ENCODE peak calls at places on chromosomes 13 and 19, in five cellular contexts. H is activated naive CD8-positive, alpha-beta T cell treated with anti-CD3 and anti-CD28 coated beads for 36 hours; Z is fibroblast of lung; K is WERI-Rb-1; I is NCI-H1105 treated with DMSO at 0.1 percent for 48 hours. O is an unnamed sample.

GRCh38 chr19:1172353-1173159 is 1.5 kb downstream of the SBNO2 start:
- DNase-seq in H (no peak), Z (peak; percentile 63), K (peak; percentile 42), I (no peak), O (no peak)

GRCh38 chr19:4970558-4971423 is 1.9 kb downstream of the KDM4B start:
- DNase-seq in I (peak; percentile 14), H (no peak), Z (no peak), K (peak; percentile 71), O (no peak)

GRCh38 chr13:99033814-99034213 is 56.0 kb upstream of the DOCK9 start:
- DNase-seq in H (no peak), Z (no peak), I (peak; percentile 30), K (no peak), O (no peak)

GRCh38 chr19:1856698-1857603 is 6.4 kb downstream of the KLF16 start:
- DNase-seq in Z (peak; percentile 74), K (peak; percentile 92), I (no peak), H (peak; percentile 62), O (peak; percentile 75)

GRCh38 chr19:16325671-16326400 is 1.2 kb downstream of the KLF2 start:
- DNase-seq in I (peak; percentile 77), K (peak; percentile 86), Z (peak; percentile 33), H (peak; percentile 40), O (peak; percentile 29)

GRCh38 chr13:30172593-30173300 is 134.6 kb downstream of the KATNAL1 start:
- DNase-seq in K (no peak), I (no peak), H (no peak), Z (no peak), O (no peak)

GRCh38 chr19:55147408-55148251 is 1.4 kb downstream of the TNNT1 start:
- DNase-seq in K (peak; percentile 62), I (no peak), Z (no peak), H (no peak), O (no peak)

GRCh38 chr19:16143399-16144215 is at the start of gene HSH2D:
- DNase-seq in H (peak; percentile 83), Z (no peak), K (no peak), I (no peak), O (no peak)

GRCh38 chr13:60562081-60562764 is 165.2 kb downstream of the TDRD3 start:
- DNase-seq in K (no peak), I (no peak), Z (peak; percentile 33), H (no peak), O (no peak)

GRCh38 chr19:36140289-36141038 is 598 bp downstream of the CAPNS1 start:
- DNase-seq in K (peak; percentile 71), Z (peak; percentile 75), I (peak; percentile 79), H (peak; percentile 46), O (peak; percentile 55)

GRCh38 chr19:16435999-16436650 is 35.6 kb downstream of the EPS15L1 start:
- DNase-seq in K (no peak), Z (peak; percentile 61), I (no peak), H (no peak), O (no peak)

GRCh38 chr19:44582581-44583265 is 30.6 kb upstream of the IGSF23 start:
- DNase-seq in K (peak; percentile 53), H (peak; percentile 34), I (no peak), Z (no peak), O (peak; percentile 48)

GRCh38 chr19:47348819-47349795 is at the start of gene DHX34:
- DNase-seq in H (peak; percentile 99), K (peak; percentile 99), I (peak; percentile 98), Z (peak; percentile 97), O (peak; percentile 97)

GRCh38 chr19:55689366-55690108 is 14.5 kb downstream of the EPN1 start:
- DNase-seq in Z (no peak), I (no peak), K (no peak), H (no peak), O (no peak)

GRCh38 chr19:45553464-45553863 is 31.1 kb downstream of the OPA3 start:
- DNase-seq in K (no peak), Z (no peak), I (no peak), H (no peak), O (peak; percentile 64)

GRCh38 chr13:39765801-39766463 is 110.5 kb downstream of the COG6 start:
- DNase-seq in H (peak; percentile 8), I (peak; percentile 91), Z (peak; percentile 37), K (peak; percentile 42), O (peak; percentile 51)

GRCh38 chr13:63184693-63185092 is 1769.0 kb upstream of the PCDH20 start:
- DNase-seq in Z (peak; percentile 93), I (no peak), K (no peak), H (no peak), O (no peak)

GRCh38 chr13:40666058-40666904 is at the start of gene FOXO1:
- DNase-seq in H (peak; percentile 95), I (peak; percentile 47), K (peak; percentile 69), Z (peak; percentile 89), O (peak; percentile 90)

GRCh38 chr13:110490009-110490770 is 71.3 kb downstream of the RAB20 start:
- DNase-seq in H (no peak), I (no peak), K (no peak), Z (no peak), O (no peak)

GRCh38 chr13:80477641-80478443 is 136.9 kb upstream of the SPRY2 start:
- DNase-seq in Z (no peak), I (no peak), H (no peak), K (no peak), O (no peak)

GRCh38 chr19:33740811-33741396 is 55.8 kb upstream of the KCTD15 start:
- DNase-seq in I (no peak), K (no peak), H (no peak), Z (peak; percentile 27), O (no peak)

GRCh38 chr13:43196750-43197149 is 173.4 kb downstream of the DNAJC15 start:
- DNase-seq in I (no peak), Z (no peak), H (no peak), K (no peak), O (no peak)

GRCh38 chr13:34414616-34415015 is 527.5 kb upstream of the NBEA start:
- DNase-seq in Z (no peak), K (no peak), H (no peak), I (no peak), O (no peak)

GRCh38 chr19:49473868-49474544 is at the start of gene FLT3LG:
- DNase-seq in Z (peak; percentile 53), K (peak; percentile 59), H (peak; percentile 92), I (peak; percentile 43), O (peak; percentile 67)

GRCh38 chr13:99265823-99266426 is 7.7 kb upstream of the GPR18 start:
- DNase-seq in K (peak; percentile 30), H (no peak), I (peak; percentile 22), Z (peak; percentile 41), O (no peak)

GRCh38 chr19:4976412-4977298 is 7.7 kb downstream of the KDM4B start:
- DNase-seq in H (no peak), I (no peak), Z (peak; percentile 93), K (no peak), O (peak; percentile 53)

GRCh38 chr19:19860756-19861390 is 4.8 kb upstream of the ZNF253 start:
- DNase-seq in I (no peak), Z (peak; percentile 3), K (no peak), H (peak; percentile 67), O (peak; percentile 76)

GRCh38 chr13:98346904-98347636 is 170.0 kb upstream of the RNF113B start:
- DNase-seq in I (no peak), K (no peak), H (no peak), Z (no peak), O (no peak)

GRCh38 chr13:112760440-112760839 is 70.6 kb downstream of the ATP11A start:
- DNase-seq in K (no peak), Z (peak; percentile 35), I (no peak), H (no peak), O (no peak)

GRCh38 chr13:76991432-76991795 is 467 bp upstream of the CLN5 start:
- DNase-seq in H (peak; percentile 76), K (no peak), I (no peak), Z (peak; percentile 8), O (no peak)

GRCh38 chr13:97018029-97018819 is 23.9 kb upstream of the OXGR1 start:
- DNase-seq in I (peak; percentile 35), H (no peak), Z (peak; percentile 49), K (peak; percentile 52), O (peak; percentile 28)

GRCh38 chr19:40144151-40144550 is 47.1 kb upstream of the MAP3K10 start:
- DNase-seq in K (no peak), I (no peak), H (no peak), Z (no peak), O (no peak)

GRCh38 chr19:6677924-6678689 is 8.1 kb upstream of the TNFSF14 start:
- DNase-seq in Z (no peak), I (no peak), H (peak; percentile 42), K (no peak), O (peak; percentile 38)

GRCh38 chr19:43439183-43440063 is 24.7 kb downstream of the TEX101 start:
- DNase-seq in H (no peak), I (no peak), K (no peak), Z (peak; percentile 19), O (no peak)